ENCODE peak calls at places on chromosomes 16 and 17, in four cellular contexts. Z, W, M and B are unnamed samples.

GRCh38 chr17:83110755-83111154 is 31.3 kb downstream of the METRNL start:
- DNase-seq in Z (no peak), W (no peak), M (no peak), B (peak; percentile 15)

GRCh38 chr16:10009691-10010090 is 172.5 kb downstream of the GRIN2A start:
- DNase-seq in Z (no peak), W (no peak), M (no peak), B (no peak)

GRCh38 chr17:5793157-5793556 is 208.8 kb upstream of the NLRP1 start:
- DNase-seq in Z (no peak), W (no peak), M (no peak), B (no peak)

GRCh38 chr17:77214743-77215142 is 74.0 kb downstream of the SEC14L1 start:
- DNase-seq in Z (no peak), W (no peak), M (no peak), B (no peak)

GRCh38 chr17:39643271-39643670 is 6.3 kb downstream of the STARD3 start:
- DNase-seq in Z (no peak), W (no peak), M (no peak), B (no peak)

GRCh38 chr17:43846221-43846712 is 709 bp upstream of the CD300LG start:
- DNase-seq in Z (peak; percentile 25), W (peak; percentile 68), M (peak; percentile 43), B (peak; percentile 30)

GRCh38 chr16:30921748-30922419 is 1.5 kb upstream of the FBXL19 start:
- DNase-seq in Z (peak; percentile 64), W (peak; percentile 76), M (peak; percentile 79), B (peak; percentile 77)

GRCh38 chr16:67391424-67392300 is 1.6 kb downstream of the TPPP3 start:
- DNase-seq in Z (no peak), W (no peak), M (no peak), B (no peak)

GRCh38 chr17:12136646-12137045 is 116.0 kb downstream of the MAP2K4 start:
- DNase-seq in Z (no peak), W (no peak), M (no peak), B (no peak)

GRCh38 chr16:66364117-66364958 is 2.2 kb upstream of the CDH5 start:
- DNase-seq in Z (no peak), W (no peak), M (no peak), B (no peak)

GRCh38 chr17:29645516-29646051 is 22.9 kb upstream of the CORO6 start:
- DNase-seq in Z (peak; percentile 71), W (no peak), M (no peak), B (no peak)

GRCh38 chr17:80455328-80455710 is 21.1 kb downstream of the NPTX1 start:
- DNase-seq in Z (no peak), W (no peak), M (peak; percentile 44), B (no peak)